ENCODE peak calls at places on chromosomes 7 and 10, in eight cellular contexts. W is mesenteric fat pad; H is CD4-positive, alpha-beta T cell; N is NCI-H774; G is uterus; O is activated T-cell treated with anti-CD3 and anti-CD28 coated beads, Interleukin-2, amount 50 U/mL, for 72 hours; E is stomach; T is iris pigment epithelial cell. F is an unnamed sample.

GRCh38 chr7:142646274-142646895 is 102.9 kb upstream of the PRSS1 start:
- DNase-seq in N (no peak), E (no peak), O (no peak), G (no peak), H (no peak), T (no peak), W (no peak), F (no peak)

GRCh38 chr7:151124899-151125399 is 38.7 kb downstream of the AGAP3 start:
- DNase-seq in O (no peak), W (no peak), E (no peak), N (no peak), G (no peak), H (no peak), T (no peak), F (no peak)

GRCh38 chr7:25263292-25263691 is 35.0 kb upstream of the NPVF start:
- DNase-seq in N (no peak), E (no peak), T (no peak), H (no peak), W (no peak), O (no peak), G (no peak), F (peak)

GRCh38 chr10:35056686-35057085 is 33.5 kb downstream of the CUL2 start:
- DNase-seq in H (no peak), N (no peak), T (no peak), G (no peak), E (no peak), O (no peak), W (no peak), F (no peak)

GRCh38 chr7:149664176-149664575 is 109.2 kb downstream of the ZNF467 start:
- DNase-seq in T (no peak), N (no peak), W (no peak), O (no peak), H (no peak), E (no peak), G (no peak), F (no peak)

GRCh38 chr10:21499910-21500577 is 25.4 kb downstream of the SKIDA1 start:
- DNase-seq in H (no peak), N (no peak), W (no peak), T (no peak), O (no peak), E (no peak), G (no peak), F (no peak)

GRCh38 chr7:22854158-22855048 is 31.8 kb upstream of the TOMM7 start:
- DNase-seq in H (peak), O (peak), T (peak), G (peak), E (peak), N (peak), W (peak), F (peak)

GRCh38 chr7:144784943-144785342 is 50.9 kb downstream of the TPK1 start:
- DNase-seq in T (no peak), N (no peak), H (no peak), O (no peak), G (no peak), W (no peak), E (no peak), F (peak)

GRCh38 chr10:68362590-68362989 is 29.9 kb upstream of the PBLD start:
- DNase-seq in G (no peak), O (no peak), W (no peak), E (no peak), H (no peak), N (no peak), T (no peak), F (no peak)

GRCh38 chr10:131453772-131454634 is 142.5 kb upstream of the TCERG1L start:
- DNase-seq in E (peak), H (peak), N (peak), O (peak), W (peak), G (peak), T (peak), F (peak)

GRCh38 chr10:26787362-26787761 is 73.4 kb downstream of the ABI1 start:
- DNase-seq in E (no peak), G (no peak), H (no peak), N (no peak), O (no peak), T (no peak), W (no peak), F (no peak)

GRCh38 chr10:104054430-104054829 is 31.2 kb downstream of the COL17A1 start:
- DNase-seq in N (no peak), H (no peak), W (no peak), E (no peak), G (no peak), T (peak), O (no peak), F (peak)

GRCh38 chr10:119424591-119424975 is 117.9 kb downstream of the RGS10 start:
- DNase-seq in N (no peak), W (no peak), E (no peak), T (no peak), G (no peak), O (no peak), H (no peak), F (no peak)

GRCh38 chr10:77458986-77459590 is 178.5 kb downstream of the KCNMA1 start:
- DNase-seq in E (no peak), G (no peak), O (no peak), H (no peak), W (no peak), N (no peak), T (no peak), F (peak)

GRCh38 chr7:30887464-30887872 is 24.2 kb upstream of the AQP1 start:
- DNase-seq in W (no peak), O (no peak), G (no peak), H (no peak), T (no peak), E (no peak), N (no peak), F (no peak)

GRCh38 chr7:30172451-30172850 is 37.7 kb downstream of the MTURN start:
- DNase-seq in W (no peak), O (no peak), H (no peak), E (no peak), T (no peak), G (no peak), N (no peak), F (peak)

GRCh38 chr7:43646603-43647313 is 63.9 kb downstream of the STK17A start:
- DNase-seq in T (peak), O (no peak), G (no peak), N (no peak), E (no peak), W (no peak), H (no peak), F (peak)

GRCh38 chr7:22885824-22886255 is 63.2 kb upstream of the TOMM7 start:
- DNase-seq in W (no peak), E (no peak), N (no peak), G (no peak), O (peak), T (no peak), H (peak), F (no peak)

GRCh38 chr7:122995600-122995999 is at the start of gene TAS2R16:
- DNase-seq in E (no peak), G (no peak), O (no peak), H (no peak), T (no peak), W (no peak), N (no peak), F (no peak)